ENCODE peak calls at places on chromosome 19, in five cellular contexts. D, B, Q, A and I are unnamed samples.

GRCh38 chr19:55676384-55676783 is 1.4 kb downstream of the EPN1 start:
- DNase-seq in D (no peak), B (no peak), Q (no peak), A (peak; percentile 56), I (peak; percentile 88)

GRCh38 chr19:38849746-38850230 is at the start of gene HNRNPL:
- DNase-seq in Q (peak; percentile 99), D (peak; percentile 99), B (peak; percentile 99), A (peak; percentile 100), I (no peak)

GRCh38 chr19:10603084-10603872 is 16.2 kb upstream of the AP1M2 start:
- DNase-seq in A (peak; percentile 67), D (peak; percentile 27), B (peak; percentile 53), Q (peak; percentile 81), I (no peak)

GRCh38 chr19:38055655-38056521 is 148.9 kb downstream of the SIPA1L3 start:
- DNase-seq in D (no peak), B (no peak), A (no peak), Q (no peak), I (no peak)

GRCh38 chr19:58009666-58010301 is 7.2 kb upstream of the ZNF606 start:
- DNase-seq in D (peak; percentile 92), A (peak; percentile 89), B (peak; percentile 92), Q (peak; percentile 37), I (peak; percentile 93)

GRCh38 chr19:18160441-18160791 is 7.5 kb downstream of the PIK3R2 start:
- DNase-seq in D (no peak), A (no peak), B (no peak), Q (no peak), I (no peak)

GRCh38 chr19:18504886-18505610 is 16.8 kb downstream of the ELL start:
- DNase-seq in Q (no peak), B (peak; percentile 59), D (no peak), A (no peak), I (no peak)

GRCh38 chr19:7541828-7542443 is 6.4 kb downstream of the PNPLA6 start:
- DNase-seq in B (no peak), Q (no peak), A (no peak), D (no peak), I (no peak)

GRCh38 chr19:16540948-16541347 is 1.3 kb downstream of the CHERP start:
- DNase-seq in B (no peak), D (no peak), A (no peak), Q (no peak), I (no peak)

DNA sequence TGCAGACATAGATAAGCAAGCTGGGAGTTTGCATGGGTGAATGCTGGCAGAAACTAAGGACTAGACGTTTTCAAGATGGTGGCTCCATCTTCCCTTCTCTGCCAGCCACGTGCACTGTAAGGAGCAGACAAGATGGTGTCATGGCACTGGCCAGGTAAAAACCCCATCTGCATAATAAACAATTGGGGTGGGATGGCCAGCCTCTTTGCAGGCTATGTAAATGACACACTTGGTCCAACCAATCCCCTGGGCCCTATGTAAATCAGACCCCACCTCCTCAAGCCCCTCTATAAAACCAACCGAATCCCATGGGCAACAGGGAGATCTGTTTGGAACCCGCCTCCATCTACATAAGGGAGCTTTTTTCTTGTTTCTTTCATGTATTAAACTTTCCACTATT is 2.4 kb upstream of the OR7A5 start:
- DNase-seq in Q (no peak), A (no peak), D (no peak), B (no peak), I (peak; percentile 48)
- H3K9me3 ChIP-seq in Q (no peaks in the 10 kb centered on the region), A (peaks cover 2% of the 10 kb centered on the region), D (no peaks in the 10 kb centered on the region), B (no peaks in the 10 kb centered on the region), I (no peaks in the 10 kb centered on the region)

DNA sequence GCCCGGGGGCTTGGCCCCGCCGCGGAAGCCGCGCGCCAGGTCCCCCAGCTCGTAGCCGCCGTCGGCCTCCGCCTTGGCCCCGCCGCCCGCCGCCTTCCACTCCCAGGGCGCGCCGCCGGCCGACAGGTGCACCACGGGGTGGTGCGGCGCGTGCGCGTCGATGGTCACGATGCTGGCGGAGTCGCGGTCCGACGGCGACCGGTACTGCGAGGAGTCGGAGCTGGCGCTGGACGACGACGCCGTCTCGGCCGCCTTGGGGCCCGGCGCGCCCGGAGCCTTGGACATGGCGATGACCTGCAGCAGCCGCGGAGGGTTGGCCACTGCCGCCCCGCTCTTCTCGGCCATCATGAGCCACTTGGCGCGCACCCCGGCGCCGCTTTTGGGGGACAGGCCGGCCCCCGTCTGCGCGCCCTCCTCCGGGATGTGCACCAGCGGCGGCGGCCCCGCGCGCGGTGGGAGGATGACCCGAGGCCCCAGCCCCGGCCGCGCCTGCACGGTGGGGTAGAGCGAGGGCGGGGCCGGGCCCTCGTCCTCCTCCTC is 8.9 kb downstream of the PLPPR3 start:
- DNase-seq in B (no peak), Q (no peak), A (no peak), D (no peak), I (no peak)
- H3K36me3 ChIP-seq in B (peaks cover 33% of the 10 kb centered on the region), Q (peaks cover 36% of the 10 kb centered on the region), A (peaks cover 50% of the 10 kb centered on the region), D (no peaks in the 10 kb centered on the region), I (no peaks in the 10 kb centered on the region)

GRCh38 chr19:19544257-19545127 is 6.4 kb downstream of the CILP2 start:
- DNase-seq in B (no peak), Q (no peak), D (no peak), A (no peak), I (no peak)

GRCh38 chr19:19543640-19544039 is 5.6 kb downstream of the CILP2 start:
- DNase-seq in B (no peak), Q (no peak), A (no peak), D (no peak), I (no peak)

GRCh38 chr19:19546751-19547162 is 8.7 kb downstream of the CILP2 start:
- DNase-seq in A (no peak), B (no peak), Q (no peak), D (no peak), I (no peak)

GRCh38 chr19:19545128-19545591 is 7.1 kb downstream of the CILP2 start:
- DNase-seq in D (no peak), B (no peak), Q (no peak), A (no peak), I (no peak)

DNA sequence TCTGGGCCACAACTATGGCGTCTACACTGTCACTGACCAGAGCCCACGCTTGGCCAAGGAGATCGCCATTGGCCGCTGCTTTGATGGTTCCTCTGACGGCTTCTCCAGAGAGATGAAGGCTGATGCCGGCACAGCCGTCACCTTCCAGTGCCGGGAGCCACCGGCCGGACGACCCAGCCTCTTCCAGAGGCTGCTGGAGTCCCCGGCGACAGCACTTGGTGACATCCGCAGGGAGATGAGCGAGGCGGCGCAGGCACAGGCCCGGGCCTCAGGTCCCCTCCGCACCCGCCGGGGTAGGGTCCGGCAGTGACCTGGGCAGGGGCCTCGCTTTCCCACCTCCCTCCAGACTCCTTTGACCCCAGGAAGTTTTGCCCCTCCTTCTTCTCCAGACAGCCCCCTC is 7.6 kb downstream of the CILP2 start:
- DNase-seq in A (no peak), B (no peak), Q (no peak), D (no peak), I (no peak)
- TF ChIP-seq CTCF in A (no peak), B (no peak), Q (no peak), D (no peak), I (no peak)

GRCh38 chr19:19746286-19747213 is 13.6 kb upstream of the ZNF14 start:
- DNase-seq in A (no peak), B (no peak), D (no peak), Q (no peak), I (peak; percentile 12)
- H3K9me3 ChIP-seq in A (no peaks in the 10 kb centered on the region), B (no peaks in the 10 kb centered on the region), D (no peaks in the 10 kb centered on the region), Q (no peaks in the 10 kb centered on the region), I (no peaks in the 10 kb centered on the region)

GRCh38 chr19:49009828-49010227 is 7.1 kb downstream of the LHB start:
- DNase-seq in A (no peak), B (no peak), Q (no peak), D (no peak), I (no peak)
- H3K36me3 ChIP-seq in A (peaks cover 70% of the 10 kb centered on the region), B (no peaks in the 10 kb centered on the region), Q (peaks cover 8% of the 10 kb centered on the region), D (no peaks in the 10 kb centered on the region), I (no peaks in the 10 kb centered on the region)

GRCh38 chr19:45162464-45163143 is 1.8 kb upstream of the NKPD1 start:
- DNase-seq in A (no peak), B (no peak), Q (no peak), D (no peak), I (no peak)

GRCh38 chr19:45166723-45167252 is 6.0 kb upstream of the NKPD1 start:
- DNase-seq in D (no peak), Q (no peak), B (no peak), A (peak; percentile 61), I (no peak)

GRCh38 chr19:45163751-45164150 is 3.0 kb upstream of the NKPD1 start:
- DNase-seq in D (no peak), A (no peak), B (no peak), Q (no peak), I (no peak)

GRCh38 chr19:45163156-45163555 is 2.4 kb upstream of the NKPD1 start:
- DNase-seq in Q (no peak), B (no peak), D (no peak), A (no peak), I (no peak)

GRCh38 chr19:45164577-45165335 is 4.0 kb upstream of the NKPD1 start:
- DNase-seq in B (peak; percentile 75), A (peak; percentile 80), D (no peak), Q (peak; percentile 20), I (peak; percentile 55)
- TF ChIP-seq CTCF in B (no peak), A (no peak), D (no peak), Q (no peak), I (no peak)

DNA sequence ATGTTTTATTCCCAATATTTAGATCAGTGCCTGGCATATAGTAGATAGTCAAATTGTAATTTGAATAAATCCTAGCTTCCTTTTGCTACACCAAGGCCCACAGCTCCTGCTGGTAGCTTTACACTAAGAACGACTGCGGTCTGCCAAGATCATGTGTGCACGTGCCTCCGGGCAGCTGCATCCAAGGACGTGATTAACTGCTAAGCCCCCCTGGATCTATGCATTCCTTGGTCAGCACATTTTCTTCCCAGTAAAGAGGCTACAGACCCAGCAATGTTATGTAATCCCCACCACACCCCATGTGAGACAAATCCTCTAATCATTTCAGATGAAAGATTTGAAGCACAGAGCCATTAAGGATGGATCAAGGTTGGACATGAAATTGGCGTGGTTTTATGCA is 65.1 kb upstream of the PEG3 start:
- DNase-seq in D (no peak), B (no peak), Q (no peak), A (no peak), I (no peak)
- H3K9me3 ChIP-seq in D (no peaks in the 10 kb centered on the region), B (no peaks in the 10 kb centered on the region), Q (no peaks in the 10 kb centered on the region), A (peaks cover 4% of the 10 kb centered on the region), I (no peaks in the 10 kb centered on the region)

GRCh38 chr19:39996218-39996810 is 546 bp upstream of the ZNF546 start:
- DNase-seq in Q (no peak), D (no peak), B (no peak), A (no peak), I (peak; percentile 28)
- H3K36me3 ChIP-seq in Q (no peaks in the 10 kb centered on the region), D (no peaks in the 10 kb centered on the region), B (no peaks in the 10 kb centered on the region), A (peaks cover 11% of the 10 kb centered on the region), I (no peaks in the 10 kb centered on the region)